ENCODE peak calls at places on chromosomes 5 and 9, in four cellular contexts. One of them, this sample, is unnamed.

GRCh38 chr9:28255174-28255573 is 681.9 kb upstream of the C9orf72 start:
- DNase-seq in HEK293T: no peak
- DNase-seq in HepG2: no peak
- DNase-seq in GM12878: no peak
- DNase-seq in this sample: no peak

GRCh38 chr5:159034083-159034824 is 65.5 kb downstream of the EBF1 start:
- DNase-seq in HEK293T: no peak
- DNase-seq in HepG2: no peak
- DNase-seq in GM12878: no peak
- DNase-seq in this sample: no peak

GRCh38 chr9:89593776-89594427 is 10.9 kb upstream of the GADD45G start:
- DNase-seq in HEK293T: peak
- DNase-seq in HepG2: peak
- DNase-seq in GM12878: no peak
- DNase-seq in this sample: peak

GRCh38 chr9:532707-533106 is 308.8 kb upstream of the DMRT1 start:
- DNase-seq in HEK293T: no peak
- DNase-seq in HepG2: no peak
- DNase-seq in GM12878: no peak
- DNase-seq in this sample: no peak

GRCh38 chr9:20760246-20760901 is 76.3 kb downstream of the FOCAD start:
- DNase-seq in HEK293T: no peak
- DNase-seq in HepG2: no peak
- DNase-seq in GM12878: no peak
- DNase-seq in this sample: no peak

GRCh38 chr9:136762915-136763648 is 1.2 kb downstream of the LCN15 start:
- DNase-seq in HEK293T: peak
- DNase-seq in HepG2: peak
- DNase-seq in GM12878: no peak
- DNase-seq in this sample: peak

GRCh38 chr5:82397741-82398320 is 119.7 kb upstream of the RPS23 start:
- DNase-seq in HEK293T: no peak
- DNase-seq in HepG2: no peak
- DNase-seq in GM12878: no peak
- DNase-seq in this sample: no peak

GRCh38 chr5:644509-644908 is 32.4 kb downstream of the CEP72 start:
- DNase-seq in HEK293T: no peak
- DNase-seq in HepG2: no peak
- DNase-seq in GM12878: no peak
- DNase-seq in this sample: no peak

GRCh38 chr9:132488611-132489010 is 78.6 kb downstream of the CFAP77 start:
- DNase-seq in HEK293T: no peak
- DNase-seq in HepG2: no peak
- DNase-seq in GM12878: no peak
- DNase-seq in this sample: no peak

GRCh38 chr9:130555968-130556367 is 23.4 kb upstream of the FUBP3 start:
- DNase-seq in HEK293T: no peak
- DNase-seq in HepG2: no peak
- DNase-seq in GM12878: no peak
- DNase-seq in this sample: no peak
- TF ChIP-seq TARDBP in HEK293T: no peak
- TF ChIP-seq TARDBP in HepG2: no peak
- TF ChIP-seq TARDBP in GM12878: no peak
- TF ChIP-seq TARDBP in this sample: no peak

DNA sequence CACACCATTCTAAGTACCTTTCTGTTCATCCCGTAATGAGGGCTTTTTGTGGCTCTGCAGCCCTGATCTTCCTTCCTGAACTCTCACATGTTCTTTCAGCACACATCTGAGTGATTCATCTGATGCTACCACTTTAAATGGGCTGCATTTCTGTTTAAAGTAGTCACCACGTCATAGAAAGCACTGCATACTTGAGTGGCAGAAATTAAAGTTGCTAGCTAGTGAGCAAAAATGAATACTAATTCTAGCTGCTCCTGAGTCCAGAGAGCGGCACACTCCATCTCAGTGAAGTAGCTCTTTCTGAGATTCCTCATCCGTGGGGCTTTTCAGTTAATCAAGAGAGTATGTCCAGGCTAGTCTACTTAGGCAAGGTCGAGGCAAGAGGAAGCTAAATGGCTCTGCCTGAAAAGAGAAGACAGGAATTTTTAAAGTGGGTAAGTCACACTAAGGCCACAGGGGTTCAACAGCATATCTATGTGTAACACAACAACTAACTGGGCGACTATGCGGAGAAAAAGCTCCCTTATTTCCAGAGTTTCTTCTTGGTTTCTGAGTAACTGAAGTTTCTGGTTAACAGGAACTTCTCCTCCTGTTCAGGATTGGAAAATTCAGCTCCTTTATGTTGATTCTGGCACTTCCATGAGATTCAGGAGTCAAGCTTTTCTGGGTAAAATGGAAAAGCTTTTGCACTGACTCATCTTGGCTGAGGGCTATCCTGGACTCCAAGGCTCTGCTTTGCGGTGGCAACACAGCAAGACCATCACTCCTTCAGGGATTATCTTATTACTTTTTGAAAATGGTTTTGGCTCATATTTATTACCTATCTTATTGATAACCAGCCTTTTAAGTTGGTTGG is 109.5 kb downstream of the TAF11L14 start:
- DNase-seq in HEK293T: no peak
- DNase-seq in HepG2: no peak
- DNase-seq in GM12878: no peak
- DNase-seq in this sample: no peak
- TF ChIP-seq TARDBP in HEK293T: no peak
- TF ChIP-seq TARDBP in HepG2: no peak
- TF ChIP-seq TARDBP in GM12878: no peak
- TF ChIP-seq TARDBP in this sample: no peak

GRCh38 chr5:143279698-143280097 is 123.8 kb downstream of the NR3C1 start:
- DNase-seq in HEK293T: no peak
- DNase-seq in HepG2: peak
- DNase-seq in GM12878: no peak
- DNase-seq in this sample: no peak

GRCh38 chr5:143284002-143284401 is 119.5 kb downstream of the NR3C1 start:
- DNase-seq in HEK293T: no peak
- DNase-seq in HepG2: no peak
- DNase-seq in GM12878: no peak
- DNase-seq in this sample: no peak
- TF ChIP-seq TARDBP in HEK293T: no peak
- TF ChIP-seq TARDBP in HepG2: no peak
- TF ChIP-seq TARDBP in GM12878: no peak
- TF ChIP-seq TARDBP in this sample: no peak

DNA sequence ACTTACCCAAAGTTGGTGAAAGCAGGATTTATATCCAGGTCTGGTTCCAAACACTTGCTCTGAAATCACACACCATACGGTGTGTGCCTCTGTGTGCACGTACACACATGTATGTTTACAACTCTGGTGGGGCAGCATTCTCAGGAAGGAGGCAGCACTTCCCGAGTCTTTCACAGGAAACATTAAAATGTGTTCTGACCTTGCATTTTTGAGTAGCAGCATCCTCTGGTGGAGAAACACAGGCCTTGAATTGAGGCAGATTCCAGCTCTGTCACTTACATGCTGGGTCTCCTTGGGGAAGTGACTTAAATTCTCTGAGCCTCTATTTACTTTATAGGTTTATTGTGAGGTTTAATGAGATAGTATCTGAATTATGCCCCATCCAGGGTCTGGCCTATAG is 126.4 kb downstream of the RGS3 start:
- DNase-seq in HEK293T: no peak
- DNase-seq in HepG2: peak
- DNase-seq in GM12878: no peak
- DNase-seq in this sample: no peak
- TF ChIP-seq TARDBP in HEK293T: no peak
- TF ChIP-seq TARDBP in HepG2: no peak
- TF ChIP-seq TARDBP in GM12878: no peak
- TF ChIP-seq TARDBP in this sample: no peak

GRCh38 chr9:3528466-3528865 is 2.7 kb upstream of the RFX3 start:
- DNase-seq in HEK293T: no peak
- DNase-seq in HepG2: no peak
- DNase-seq in GM12878: peak
- DNase-seq in this sample: peak
- TF ChIP-seq TARDBP in HEK293T: no peak
- TF ChIP-seq TARDBP in HepG2: no peak
- TF ChIP-seq TARDBP in GM12878: no peak
- TF ChIP-seq TARDBP in this sample: no peak